ENCODE peak calls at places on chromosomes 5 and 9, in four cellular contexts. V, R, O and J are unnamed samples.

GRCh38 chr9:128361296-128361980 is 9.7 kb upstream of the URM1 start:
- DNase-seq in R (no peak), V (peak), O (no peak), J (no peak)

GRCh38 chr5:31113101-31113500 is 80.4 kb upstream of the CDH6 start:
- DNase-seq in V (no peak), O (no peak), R (no peak), J (no peak)

GRCh38 chr9:86859056-86859455 is 88.2 kb downstream of the GAS1 start:
- DNase-seq in R (no peak), V (no peak), O (no peak), J (no peak)

GRCh38 chr5:153043876-153044275 is 446.6 kb upstream of the GRIA1 start:
- DNase-seq in O (no peak), R (no peak), V (no peak), J (no peak)

GRCh38 chr5:179774442-179774841 is 19.3 kb upstream of the LTC4S start:
- DNase-seq in O (no peak), V (no peak), R (no peak), J (no peak)

GRCh38 chr5:52801329-52801728 is 13.6 kb downstream of the ITGA1 start:
- DNase-seq in V (no peak), O (no peak), R (no peak), J (no peak)

GRCh38 chr5:72436796-72437471 is 70.3 kb downstream of the ZNF366 start:
- DNase-seq in R (no peak), V (no peak), O (peak), J (no peak)

GRCh38 chr9:127455299-127455992 is 4.1 kb downstream of the LRSAM1 start:
- DNase-seq in O (peak), V (no peak), R (no peak), J (peak)

GRCh38 chr9:120931278-120932085 is 4.9 kb upstream of the TRAF1 start:
- DNase-seq in V (no peak), R (peak), O (no peak), J (no peak)

GRCh38 chr5:179232091-179232490 is 113.2 kb downstream of the ADAMTS2 start:
- DNase-seq in O (no peak), V (no peak), R (no peak), J (peak)

GRCh38 chr5:76180817-76181805 is 97.9 kb downstream of the SV2C start:
- DNase-seq in O (no peak), V (no peak), R (no peak), J (no peak)

GRCh38 chr5:135373747-135374515 is 25.1 kb downstream of the MACROH2A1 start:
- DNase-seq in V (no peak), R (no peak), O (no peak), J (no peak)

GRCh38 chr9:105259274-105259673 is 14.8 kb downstream of the SLC44A1 start:
- DNase-seq in O (no peak), R (no peak), V (no peak), J (no peak)

GRCh38 chr9:114082017-114082735 is 4.1 kb upstream of the AMBP start:
- DNase-seq in R (peak), V (peak), O (peak), J (peak)

GRCh38 chr5:127203818-127204217 is 86.8 kb upstream of the MEGF10 start:
- DNase-seq in R (no peak), O (no peak), V (no peak), J (no peak)

GRCh38 chr9:82597225-82598158 is 465.4 kb downstream of the RASEF start:
- DNase-seq in R (no peak), O (no peak), V (no peak), J (no peak)

GRCh38 chr5:77266291-77266690 is 55.8 kb downstream of the PDE8B start:
- DNase-seq in O (no peak), V (no peak), R (no peak), J (no peak)

DNA sequence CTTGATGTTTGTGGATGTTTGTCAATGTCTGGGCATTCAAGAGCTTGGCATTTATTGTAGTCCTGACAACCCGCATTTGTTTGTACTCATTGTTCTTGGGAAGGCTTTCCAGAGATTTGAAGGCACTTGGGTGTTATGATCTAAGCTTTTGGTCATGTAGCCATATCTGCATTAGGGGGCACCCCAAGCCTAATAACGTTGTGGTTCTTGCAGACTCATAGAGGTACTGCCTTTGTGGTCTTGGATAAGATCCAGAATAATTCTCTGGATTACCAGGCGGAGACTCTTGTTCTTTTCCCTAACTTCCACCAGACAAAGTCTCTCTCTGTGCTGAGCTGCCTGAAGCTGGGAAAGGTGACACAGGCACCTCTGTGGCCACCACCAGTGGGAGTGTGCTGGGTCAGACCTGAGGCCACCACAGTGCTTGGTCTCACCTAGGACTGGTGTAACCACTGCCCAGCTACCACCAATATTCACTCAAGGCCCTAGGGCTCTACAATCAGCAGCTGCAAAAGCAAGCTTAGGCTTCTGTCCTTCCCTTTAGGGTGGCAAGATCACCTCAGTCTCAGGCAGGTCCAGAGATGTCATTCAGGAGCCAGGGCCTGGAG is 144.4 kb upstream of the TAS2R1 start:
- DNase-seq in V (no peak), R (no peak), O (no peak), J (no peak)
- TF ChIP-seq CTCF in V (no peak), R (no peak), O (no peak), J (peak)

GRCh38 chr5:36242534-36243144 is 914 bp upstream of the NADK2 start:
- DNase-seq in R (peak), V (no peak), O (no peak), J (no peak)

GRCh38 chr5:36239370-36240293 is 2.1 kb downstream of the NADK2 start:
- DNase-seq in O (no peak), V (no peak), R (no peak), J (no peak)

GRCh38 chr5:36238896-36239295 is 2.8 kb downstream of the NADK2 start:
- DNase-seq in R (no peak), V (no peak), O (no peak), J (no peak)

GRCh38 chr5:36241636-36242533 is at the start of gene NADK2:
- DNase-seq in O (peak), R (peak), V (peak), J (peak)

DNA sequence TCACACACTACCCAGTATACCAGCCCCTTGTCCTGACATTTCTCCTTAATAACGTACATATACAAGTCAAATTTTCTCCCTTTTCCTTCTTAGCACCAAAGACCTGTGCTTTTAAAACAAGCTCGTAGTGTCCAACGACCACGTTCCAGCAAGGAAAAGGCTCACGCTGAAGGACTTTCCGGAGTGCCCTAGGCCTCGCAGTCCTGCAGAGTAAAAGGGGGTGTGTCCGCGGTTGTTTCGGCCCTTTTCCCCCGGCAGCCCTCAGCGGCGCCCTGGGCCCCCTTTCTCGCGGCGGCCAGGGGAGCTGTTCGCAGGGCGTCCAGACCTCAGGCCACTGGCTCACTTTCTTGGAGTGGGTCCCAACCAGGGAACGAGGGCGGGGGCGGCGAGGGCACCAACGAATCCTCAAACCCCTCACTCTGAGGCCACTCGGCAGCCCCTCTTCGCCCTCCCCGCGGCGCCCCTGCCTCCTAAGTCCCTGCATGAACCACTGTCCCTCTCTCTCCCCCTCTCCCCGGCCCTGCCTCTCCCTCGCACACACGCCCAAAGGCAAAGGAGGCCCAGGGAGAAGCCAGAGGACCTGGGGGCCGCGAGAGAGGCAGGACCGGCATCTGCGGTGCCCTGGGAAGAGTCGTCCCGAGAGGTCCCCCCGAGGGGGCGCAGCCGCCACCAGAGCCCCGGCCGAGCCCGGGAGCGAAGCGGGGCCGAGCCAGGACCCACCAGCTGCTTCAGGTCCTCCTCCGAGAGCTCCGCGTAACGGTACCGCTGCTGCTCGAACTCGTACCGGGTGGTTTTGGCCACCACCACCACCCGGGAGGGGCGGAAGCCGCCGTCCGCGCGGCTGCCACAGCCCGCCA is 718 bp downstream of the NADK2 start:
- DNase-seq in V (peak), O (peak), R (peak), J (peak)
- TF ChIP-seq CTCF in V (no peak), O (peak), R (no peak), J (no peak)

GRCh38 chr5:74394924-74395880 is 245.3 kb downstream of the ENC1 start:
- DNase-seq in V (no peak), O (peak), R (no peak), J (peak)
- TF ChIP-seq CTCF in V (no peak), O (peak), R (no peak), J (peak)

GRCh38 chr9:116842658-116843057 is 155.6 kb downstream of the TRIM32 start:
- DNase-seq in O (peak), R (no peak), V (no peak), J (peak)
- TF ChIP-seq CTCF in O (peak), R (no peak), V (no peak), J (peak)

GRCh38 chr9:135045264-135046155 is 42.0 kb upstream of the OLFM1 start:
- DNase-seq in O (no peak), R (no peak), V (peak), J (peak)
- TF ChIP-seq CTCF in O (no peak), R (no peak), V (no peak), J (no peak)

GRCh38 chr5:116557669-116558271 is 16.9 kb downstream of the SEMA6A start:
- DNase-seq in R (no peak), O (no peak), V (no peak), J (no peak)
- TF ChIP-seq CTCF in R (no peak), O (peak), V (peak), J (peak)

GRCh38 chr5:10632110-10632903 is 68.4 kb downstream of the ANKRD33B start:
- DNase-seq in R (no peak), V (no peak), O (peak), J (no peak)

GRCh38 chr5:10629661-10630060 is 65.8 kb downstream of the ANKRD33B start:
- DNase-seq in V (no peak), R (no peak), O (no peak), J (no peak)

GRCh38 chr5:10628601-10629000 is 64.7 kb downstream of the ANKRD33B start:
- DNase-seq in V (no peak), R (no peak), O (no peak), J (no peak)

GRCh38 chr5:10631597-10631996 is 67.7 kb downstream of the ANKRD33B start:
- DNase-seq in O (no peak), V (no peak), R (no peak), J (no peak)

GRCh38 chr5:10630126-10630525 is 66.3 kb downstream of the ANKRD33B start:
- DNase-seq in R (no peak), O (no peak), V (no peak), J (no peak)
- TF ChIP-seq CTCF in R (no peak), O (no peak), V (no peak), J (no peak)

DNA sequence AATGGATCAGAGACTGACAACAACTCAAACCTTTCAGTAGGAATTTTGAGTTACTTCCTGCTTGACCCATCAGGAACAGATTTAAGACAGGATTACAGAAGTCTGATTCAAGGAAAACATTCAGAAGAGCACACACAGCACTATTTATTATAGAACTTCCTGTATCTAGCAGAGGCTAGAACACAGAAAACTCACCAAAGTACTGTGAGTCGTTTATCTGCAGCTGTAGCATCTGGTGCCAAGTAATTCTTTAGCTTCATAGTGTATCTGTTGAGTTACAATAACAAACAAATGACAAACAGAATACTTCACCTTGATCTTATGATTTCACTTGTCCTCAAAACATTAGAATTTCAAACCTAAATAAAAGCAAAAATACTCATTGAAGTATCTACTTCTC is 13.9 kb downstream of the LEAP2 start:
- DNase-seq in R (no peak), O (no peak), V (no peak), J (no peak)
- TF ChIP-seq CTCF in R (no peak), O (no peak), V (no peak), J (no peak)

DNA sequence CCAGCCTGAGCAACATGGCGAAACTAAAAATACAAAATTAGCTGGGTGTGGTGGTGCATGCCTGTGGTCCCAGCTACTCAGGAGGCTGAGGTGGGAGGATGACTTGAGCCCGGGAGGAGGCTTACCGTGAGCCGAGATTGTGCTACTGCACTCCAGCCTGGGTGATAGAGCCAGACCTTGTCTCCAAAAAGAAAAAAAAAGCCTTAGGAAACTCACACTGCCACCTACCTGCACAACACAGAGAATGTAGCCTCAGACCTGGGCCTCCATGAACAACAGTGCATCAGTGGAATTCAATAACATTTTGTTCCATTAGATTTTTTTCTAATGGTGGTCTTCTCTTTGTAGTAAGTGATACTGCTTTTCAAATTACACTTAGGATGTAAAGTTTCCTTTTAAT is 63.8 kb upstream of the RARS1 start:
- DNase-seq in O (no peak), R (no peak), V (no peak), J (no peak)
- TF ChIP-seq CTCF in O (peak), R (no peak), V (no peak), J (peak)

DNA sequence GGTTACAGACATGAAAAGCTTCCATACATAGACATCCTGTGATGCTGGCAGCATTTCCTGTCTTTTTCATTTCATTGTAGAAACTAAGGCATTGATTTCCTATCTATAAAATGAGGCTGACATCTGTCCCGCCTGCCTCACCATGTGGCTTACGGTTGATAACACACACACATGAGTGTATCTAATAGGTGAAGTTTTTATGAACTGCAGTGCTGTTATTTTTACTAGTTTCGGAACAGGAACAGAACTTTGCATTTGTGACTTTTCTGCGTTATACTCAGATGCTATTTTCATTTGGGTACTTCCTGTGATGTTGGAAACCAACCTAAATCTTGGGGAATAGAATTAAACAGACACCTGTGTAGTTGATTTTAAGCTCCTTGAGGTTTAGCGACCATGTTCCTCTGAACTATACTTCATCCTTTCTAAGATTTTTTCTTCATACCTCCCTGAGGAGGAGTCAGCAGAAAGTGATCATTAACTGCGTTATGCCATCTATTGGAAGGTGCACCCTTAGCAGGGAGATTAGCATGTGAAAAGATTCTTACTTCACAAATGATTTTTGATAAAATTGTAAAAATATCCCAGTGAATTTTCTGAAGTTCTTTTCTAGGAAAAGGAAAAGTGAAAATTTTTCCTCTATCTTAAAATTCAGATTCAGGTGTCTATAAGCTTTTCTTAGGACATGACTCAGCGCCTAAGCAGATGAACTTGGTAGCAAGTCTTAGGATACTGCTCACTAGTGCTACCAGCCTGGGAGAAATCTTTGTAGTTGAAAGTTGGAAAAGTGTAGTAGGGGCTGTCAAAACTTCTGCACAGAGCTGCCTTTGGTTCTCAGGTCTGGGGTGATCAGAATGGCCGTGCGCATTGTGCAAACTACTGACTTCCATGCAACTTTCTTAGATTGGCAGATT is 134.5 kb downstream of the TRIO start:
- DNase-seq in V (no peak), R (no peak), O (no peak), J (no peak)
- TF ChIP-seq CTCF in V (no peak), R (no peak), O (no peak), J (no peak)